ENCODE peak calls at places on chromosome 6, in ten cellular contexts. K, S, Y, B, L, X, T, V, A and G are unnamed samples.

GRCh38 chr6:42190784-42191183 is 4.0 kb downstream of the GUCA1B start:
- DNase-seq in T (no peak), V (no peak), X (no peak), K (no peak), A (no peak), B (no peak), L (no peak), Y (no peak), S (no peak), G (no peak)

GRCh38 chr6:87848616-87849015 is 146.6 kb upstream of the AKIRIN2 start:
- DNase-seq in L (peak; percentile 32), Y (no peak), X (no peak), T (no peak), B (no peak), A (no peak), V (no peak), S (no peak), K (no peak), G (no peak)

GRCh38 chr6:108438918-108439317 is 121.8 kb upstream of the FOXO3 start:
- DNase-seq in Y (peak; percentile 82), B (no peak), X (no peak), S (no peak), A (no peak), K (no peak), T (peak; percentile 84), L (no peak), V (no peak), G (no peak)

GRCh38 chr6:44258921-44259320 is 1.6 kb upstream of the SLC35B2 start:
- DNase-seq in K (no peak), Y (no peak), T (no peak), L (no peak), X (no peak), B (no peak), S (no peak), A (no peak), V (no peak), G (no peak)

GRCh38 chr6:142307963-142308748 is 6.3 kb downstream of the ADGRG6 start:
- DNase-seq in V (no peak), T (no peak), B (no peak), Y (no peak), S (no peak), L (no peak), A (no peak), X (no peak), K (no peak), G (no peak)

GRCh38 chr6:40791004-40791403 is 203.8 kb upstream of the LRFN2 start:
- DNase-seq in L (no peak), B (no peak), K (peak; percentile 14), T (no peak), Y (no peak), X (no peak), S (no peak), A (no peak), V (peak; percentile 44), G (no peak)

GRCh38 chr6:65760285-65760684 is 53.3 kb upstream of the EYS start:
- DNase-seq in T (no peak), X (no peak), V (no peak), S (no peak), K (peak; percentile 34), B (no peak), L (no peak), A (no peak), Y (no peak), G (no peak)

GRCh38 chr6:53347921-53348435 is 772 bp downstream of the ELOVL5 start:
- DNase-seq in B (no peak), X (peak; percentile 80), S (peak; percentile 29), K (peak; percentile 32), Y (peak; percentile 88), V (peak; percentile 88), A (peak; percentile 10), L (peak; percentile 81), T (peak; percentile 52), G (no peak)

GRCh38 chr6:147699637-147700036 is 191.1 kb downstream of the SAMD5 start:
- DNase-seq in S (no peak), B (no peak), L (no peak), X (no peak), A (no peak), K (peak; percentile 3), T (no peak), V (no peak), Y (no peak), G (no peak)

GRCh38 chr6:12356983-12357972 is 67.1 kb downstream of the EDN1 start:
- DNase-seq in K (no peak), Y (peak; percentile 17), X (no peak), B (no peak), S (no peak), T (no peak), A (no peak), V (no peak), L (no peak), G (no peak)

GRCh38 chr6:158707120-158707519 is 57.3 kb downstream of the SYTL3 start:
- DNase-seq in B (no peak), Y (no peak), K (peak; percentile 60), V (no peak), X (no peak), S (no peak), L (no peak), A (no peak), T (no peak), G (no peak)

GRCh38 chr6:30847421-30847970 is 36.8 kb upstream of the DDR1 start:
- DNase-seq in B (no peak), T (no peak), A (no peak), K (no peak), L (no peak), X (no peak), Y (no peak), S (no peak), V (no peak), G (no peak)

GRCh38 chr6:115708850-115709249 is 351.8 kb downstream of the FRK start:
- DNase-seq in V (no peak), S (no peak), Y (no peak), X (no peak), L (no peak), T (no peak), A (no peak), B (no peak), K (no peak), G (no peak)